ENCODE peak calls at places on chromosomes 11 and 22, in six cellular contexts. G, P, Q, C, B and I are unnamed samples.

GRCh38 chr11:58577441-58578135 is 1.3 kb upstream of the ZFP91 start:
- DNase-seq in G (peak; percentile 80), P (peak; percentile 47), Q (peak; percentile 93), C (peak; percentile 70), B (peak; percentile 66), I (no peak)

GRCh38 chr22:27212617-27213177 is 555.3 kb downstream of the MIAT start:
- DNase-seq in G (no peak), P (peak; percentile 52), Q (peak; percentile 31), C (peak; percentile 54), B (no peak), I (no peak)

GRCh38 chr11:2509481-2510001 is 64.7 kb downstream of the KCNQ1 start:
- DNase-seq in G (no peak), P (no peak), Q (no peak), C (peak; percentile 80), B (no peak), I (no peak)

GRCh38 chr11:75635009-75635909 is 33.6 kb downstream of the MAP6 start:
- DNase-seq in G (no peak), P (peak; percentile 21), Q (no peak), C (peak; percentile 56), B (no peak), I (no peak)

GRCh38 chr11:35558468-35558867 is 33.1 kb upstream of the PAMR1 start:
- DNase-seq in G (no peak), P (no peak), Q (no peak), C (no peak), B (no peak), I (no peak)

GRCh38 chr11:108576523-108576922 is 17.0 kb downstream of the EXPH5 start:
- DNase-seq in G (no peak), P (no peak), Q (no peak), C (no peak), B (no peak), I (no peak)

GRCh38 chr11:132186193-132186592 is 815.8 kb downstream of the NTM start:
- DNase-seq in G (no peak), P (no peak), Q (no peak), C (no peak), B (no peak), I (no peak)

GRCh38 chr22:37472418-37473006 is 13.7 kb downstream of the MFNG start:
- DNase-seq in G (no peak), P (peak; percentile 47), Q (no peak), C (no peak), B (peak; percentile 45), I (no peak)

GRCh38 chr11:74366576-74366975 is 31.7 kb downstream of the PGM2L1 start:
- DNase-seq in G (no peak), P (no peak), Q (peak; percentile 34), C (no peak), B (no peak), I (no peak)

GRCh38 chr11:92226331-92227232 is 2.0 kb downstream of the FAT3 start:
- DNase-seq in G (no peak), P (peak; percentile 75), Q (no peak), C (no peak), B (no peak), I (no peak)

GRCh38 chr11:101960231-101960630 is 43.9 kb upstream of the ANGPTL5 start:
- DNase-seq in G (no peak), P (no peak), Q (no peak), C (no peak), B (no peak), I (no peak)

GRCh38 chr22:26461188-26461810 is 22.3 kb downstream of the HPS4 start:
- DNase-seq in G (no peak), P (peak; percentile 88), Q (no peak), C (peak; percentile 60), B (peak; percentile 30), I (no peak)

GRCh38 chr11:10388574-10388973 is 66.5 kb upstream of the AMPD3 start:
- DNase-seq in G (no peak), P (no peak), Q (no peak), C (peak; percentile 54), B (no peak), I (no peak)

GRCh38 chr11:12159351-12160099 is 49.1 kb downstream of the MICAL2 start:
- DNase-seq in G (no peak), P (no peak), Q (no peak), C (no peak), B (no peak), I (no peak)

GRCh38 chr11:70622091-70622490 is 223.8 kb downstream of the CTTN start:
- DNase-seq in G (no peak), P (no peak), Q (no peak), C (peak; percentile 21), B (no peak), I (no peak)

GRCh38 chr11:87144266-87144665 is 106.5 kb downstream of the TMEM135 start:
- DNase-seq in G (no peak), P (no peak), Q (no peak), C (no peak), B (no peak), I (no peak)

GRCh38 chr22:17774206-17774927 is at the start of gene BID:
- DNase-seq in G (no peak), P (peak; percentile 76), Q (no peak), C (peak; percentile 81), B (peak; percentile 46), I (no peak)

GRCh38 chr11:76785513-76785912 is 2.4 kb downstream of the TSKU start:
- DNase-seq in G (no peak), P (no peak), Q (no peak), C (no peak), B (no peak), I (no peak)

GRCh38 chr11:617912-618682 is 2.3 kb upstream of the IRF7 start:
- DNase-seq in G (no peak), P (no peak), Q (no peak), C (no peak), B (no peak), I (no peak)

GRCh38 chr11:68370211-68371111 is 58.1 kb downstream of the LRP5 start:
- DNase-seq in G (no peak), P (peak; percentile 45), Q (no peak), C (peak; percentile 66), B (no peak), I (no peak)

GRCh38 chr11:88341852-88342251 is 4.3 kb upstream of the CTSC start:
- DNase-seq in G (no peak), P (peak; percentile 16), Q (no peak), C (no peak), B (no peak), I (no peak)

GRCh38 chr11:83002047-83002446 is 69.7 kb downstream of the RAB30 start:
- DNase-seq in G (no peak), P (no peak), Q (no peak), C (no peak), B (no peak), I (no peak)

GRCh38 chr11:12261551-12261950 is 115.8 kb upstream of the PARVA start:
- DNase-seq in G (no peak), P (no peak), Q (no peak), C (no peak), B (no peak), I (no peak)

GRCh38 chr11:128512478-128513127 is 74.8 kb downstream of the ETS1 start:
- DNase-seq in G (no peak), P (no peak), Q (no peak), C (no peak), B (no peak), I (no peak)